ENCODE peak calls at places on chromosome 3, in seven cellular contexts. I, Q, D, P, C, G and T are unnamed samples.

GRCh38 chr3:46537789-46538188 is 28.3 kb downstream of the LRRC2 start:
- DNase-seq in D (no peak), G (no peak), C (no peak), Q (no peak), I (no peak), P (no peak), T (no peak)

GRCh38 chr3:124826703-124827102 is 60.5 kb downstream of the ITGB5 start:
- DNase-seq in I (no peak), Q (peak; percentile 75), P (peak; percentile 69), D (peak; percentile 66), G (no peak), C (no peak), T (peak; percentile 95)

GRCh38 chr3:195809291-195809785 is 2.4 kb downstream of the MUC4 start:
- DNase-seq in I (peak; percentile 51), Q (no peak), P (no peak), D (no peak), C (no peak), G (no peak), T (no peak)

GRCh38 chr3:135801018-135801417 is 164.5 kb upstream of the PPP2R3A start:
- DNase-seq in Q (no peak), P (no peak), I (no peak), G (no peak), C (no peak), D (no peak), T (no peak)

GRCh38 chr3:126982125-126982521 is 792 bp upstream of the PLXNA1 start:
- DNase-seq in G (no peak), C (no peak), P (no peak), Q (no peak), D (no peak), I (no peak), T (no peak)

GRCh38 chr3:124097362-124098120 is 105.6 kb upstream of the ROPN1 start:
- DNase-seq in P (peak; percentile 12), C (no peak), Q (no peak), G (no peak), D (no peak), I (no peak), T (no peak)

GRCh38 chr3:22236490-22237271 is 485.7 kb upstream of the ZNF385D start:
- DNase-seq in C (no peak), D (no peak), Q (no peak), G (no peak), P (peak; percentile 11), I (no peak), T (no peak)

GRCh38 chr3:175266993-175267960 is 408.1 kb downstream of the NAALADL2 start:
- DNase-seq in I (no peak), C (no peak), D (no peak), Q (peak; percentile 35), G (no peak), P (peak; percentile 39), T (peak; percentile 17)

GRCh38 chr3:108477511-108478147 is 32.8 kb downstream of the MYH15 start:
- DNase-seq in P (peak; percentile 81), C (peak; percentile 52), D (peak; percentile 41), I (no peak), G (peak; percentile 39), Q (peak; percentile 64), T (peak; percentile 66)

GRCh38 chr3:143067201-143067600 is 52.4 kb upstream of the CHST2 start:
- DNase-seq in C (no peak), I (no peak), Q (peak; percentile 31), G (no peak), D (no peak), P (no peak), T (peak; percentile 82)

GRCh38 chr3:65330072-65330471 is 642.3 kb upstream of the ADAMTS9 start:
- DNase-seq in I (no peak), P (peak; percentile 24), Q (no peak), C (no peak), G (no peak), D (no peak), T (peak; percentile 40)

GRCh38 chr3:166060789-166061479 is 223.7 kb upstream of the BCHE start:
- DNase-seq in D (no peak), Q (no peak), G (no peak), C (no peak), P (no peak), I (no peak), T (no peak)

GRCh38 chr3:88219138-88219792 is 69.5 kb downstream of the C3orf38 start:
- DNase-seq in G (no peak), C (peak; percentile 31), P (peak; percentile 77), D (peak; percentile 13), I (peak; percentile 57), Q (peak; percentile 3), T (peak; percentile 48)

GRCh38 chr3:138270245-138270644 is 59.4 kb downstream of the NME9 start:
- DNase-seq in P (no peak), I (no peak), G (no peak), Q (no peak), C (no peak), D (no peak), T (no peak)
- TF ChIP-seq CTCF in P (no peak), I (no peak), G (no peak), Q (no peak), C (no peak), D (no peak), T (peak; percentile 15)

GRCh38 chr3:198076722-198077308 is 116.8 kb downstream of the LMLN start:
- DNase-seq in G (no peak), I (no peak), C (no peak), D (no peak), P (no peak), Q (no peak), T (no peak)

GRCh38 chr3:198081421-198081844 is 121.4 kb downstream of the LMLN start:
- DNase-seq in D (no peak), Q (no peak), G (no peak), I (no peak), P (no peak), C (no peak), T (no peak)

GRCh38 chr3:198079771-198080520 is 119.9 kb downstream of the LMLN start:
- DNase-seq in I (no peak), P (peak; percentile 10), G (no peak), Q (no peak), D (peak; percentile 44), C (no peak), T (peak; percentile 6)

GRCh38 chr3:198080521-198081384 is 120.7 kb downstream of the LMLN start:
- DNase-seq in I (peak; percentile 84), Q (peak; percentile 62), C (peak; percentile 79), P (peak; percentile 68), D (peak; percentile 43), G (peak; percentile 62), T (peak; percentile 63)
- TF ChIP-seq CTCF in I (peak; percentile 68), Q (peak; percentile 46), C (no peak), P (peak; percentile 15), D (peak; percentile 89), G (peak; percentile 69), T (peak; percentile 56)

DNA sequence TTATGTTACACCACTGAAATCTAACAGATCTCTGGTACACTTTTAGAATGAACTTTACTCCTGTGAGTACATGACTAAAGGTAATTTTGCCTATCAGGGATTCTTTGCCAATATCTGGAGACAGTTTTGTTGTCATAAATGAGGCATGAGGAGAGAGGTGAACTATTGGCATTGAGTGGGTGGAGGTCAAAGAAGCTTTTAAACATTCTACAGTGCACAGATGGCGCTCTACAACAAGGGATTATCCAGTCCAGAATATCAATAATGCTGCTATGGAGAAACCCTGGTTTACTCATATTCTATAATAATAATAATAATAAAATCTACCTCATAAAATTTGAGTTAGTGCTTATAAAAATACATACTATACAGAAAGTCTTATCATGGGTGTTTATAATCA is 702.3 kb downstream of the SI start:
- DNase-seq in C (no peak), G (no peak), D (no peak), Q (no peak), I (no peak), P (no peak), T (no peak)
- TF ChIP-seq CTCF in C (no peak), G (no peak), D (no peak), Q (no peak), I (no peak), P (no peak), T (no peak)

GRCh38 chr3:184239710-184240109 is 9.1 kb downstream of the ALG3 start:
- DNase-seq in C (no peak), D (no peak), G (no peak), P (no peak), I (peak; percentile 55), Q (no peak), T (no peak)

GRCh38 chr3:184241141-184241446 is 7.7 kb downstream of the ALG3 start:
- DNase-seq in P (no peak), G (no peak), I (peak; percentile 51), Q (no peak), C (no peak), D (no peak), T (no peak)

GRCh38 chr3:184240384-184241140 is 8.2 kb downstream of the ALG3 start:
- DNase-seq in G (no peak), I (peak; percentile 48), D (no peak), P (peak; percentile 44), C (no peak), Q (no peak), T (peak; percentile 24)

GRCh38 chr3:184242297-184242685 is 6.5 kb downstream of the ALG3 start:
- DNase-seq in Q (no peak), P (no peak), G (no peak), D (no peak), I (peak; percentile 47), C (no peak), T (no peak)

DNA sequence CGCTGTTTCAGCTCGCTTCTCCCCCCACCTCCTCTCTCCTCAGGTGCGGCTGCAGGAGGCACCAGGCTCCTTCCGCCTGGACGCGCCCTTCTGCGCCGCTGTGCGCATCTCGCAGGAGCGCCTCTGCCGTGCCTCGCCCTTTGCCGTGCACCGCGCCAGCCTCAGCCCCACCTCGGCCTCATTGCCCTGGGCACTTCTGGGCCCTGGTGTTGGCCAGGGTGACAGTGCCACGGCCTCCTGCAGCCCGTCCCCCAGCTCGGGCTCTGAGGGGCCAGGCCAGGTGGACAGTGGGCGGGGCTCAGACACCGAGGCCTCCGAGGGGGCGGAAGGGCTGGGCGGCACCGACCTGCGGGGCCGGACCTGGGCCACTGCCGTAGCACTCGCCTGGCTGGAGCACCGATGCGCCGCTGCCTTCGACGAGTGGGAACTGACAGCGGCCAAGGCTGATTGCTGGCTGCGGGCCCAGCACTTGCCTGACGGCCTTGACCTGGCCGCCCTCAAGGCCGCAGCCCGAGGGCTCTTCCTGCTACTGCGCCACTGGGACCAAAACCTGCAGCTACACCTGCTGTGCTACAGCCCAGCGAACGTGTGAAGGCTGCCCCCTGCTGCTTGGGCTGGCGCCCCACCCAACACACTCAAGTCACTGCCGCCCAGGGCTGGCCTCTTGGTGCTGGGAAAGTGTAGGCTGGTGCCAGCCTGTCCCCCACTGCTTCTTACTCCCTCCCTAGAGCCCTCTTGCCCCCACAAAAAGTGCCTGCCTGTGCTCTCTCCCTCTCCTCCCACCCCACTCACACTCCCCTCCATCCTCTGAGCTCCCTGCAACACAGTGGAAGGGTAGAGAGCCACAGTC is 7.1 kb downstream of the ALG3 start:
- DNase-seq in I (peak; percentile 83), Q (no peak), G (no peak), P (peak; percentile 53), C (peak; percentile 76), D (peak; percentile 70), T (peak; percentile 14)
- TF ChIP-seq CTCF in I (peak; percentile 39), Q (peak; percentile 45), G (peak; percentile 46), P (peak; percentile 57), C (no peak), D (peak; percentile 61), T (peak; percentile 42)

GRCh38 chr3:71651625-71652024 is 68.1 kb upstream of the FOXP1 start:
- DNase-seq in D (no peak), P (no peak), C (no peak), G (no peak), Q (no peak), I (no peak), T (no peak)
- TF ChIP-seq CTCF in D (no peak), P (no peak), C (no peak), G (no peak), Q (no peak), I (no peak), T (no peak)